ENCODE peak calls at places on chromosome 4, in ten cellular contexts. O is hepatocyte; S is substantia nigra; I is OCI-LY7; C is activated naive CD4-positive, alpha-beta T cell; H is activated T-cell treated with anti-CD3 and anti-CD28 coated beads for 1 hour; Q is lower leg skin; L is germinal center; B is A549; D is HEK293T. F is an unnamed sample.

GRCh38 chr4:76420901-76421581 is at the start of gene CCDC158:
- DNase-seq in D (no peak), I (no peak), H (no peak), B (peak), Q (no peak), L (no peak), O (no peak), C (no peak), S (no peak), F (no peak)

GRCh38 chr4:123673971-123674370 is 277.4 kb downstream of the SPRY1 start:
- DNase-seq in S (no peak), L (no peak), C (no peak), Q (no peak), D (no peak), I (no peak), O (no peak), B (no peak), H (no peak), F (no peak)

GRCh38 chr4:142595222-142595871 is 250.8 kb downstream of the INPP4B start:
- DNase-seq in Q (no peak), C (no peak), H (no peak), I (no peak), S (no peak), O (no peak), L (no peak), B (no peak), D (no peak), F (no peak)

GRCh38 chr4:88497859-88498409 is 25.6 kb downstream of the PYURF start:
- DNase-seq in L (no peak), C (no peak), O (no peak), I (no peak), H (no peak), S (no peak), B (no peak), D (no peak), Q (no peak), F (no peak)

GRCh38 chr4:74437866-74438265 is 7.1 kb upstream of the AREG start:
- DNase-seq in I (no peak), Q (no peak), S (no peak), L (no peak), D (no peak), O (no peak), H (no peak), C (no peak), B (no peak), F (no peak)

GRCh38 chr4:99945718-99946345 is 586 bp downstream of the DNAJB14 start:
- DNase-seq in S (peak), H (peak), I (peak), D (peak), C (peak), O (peak), B (no peak), L (peak), Q (no peak), F (no peak)

GRCh38 chr4:24988776-24989175 is 42.0 kb downstream of the LGI2 start:
- DNase-seq in L (no peak), O (peak), I (no peak), D (peak), C (no peak), S (no peak), B (peak), Q (no peak), H (no peak), F (no peak)

GRCh38 chr4:22667332-22667731 is 25.4 kb upstream of the GBA3 start:
- DNase-seq in D (no peak), C (no peak), H (no peak), S (no peak), I (no peak), B (no peak), L (no peak), Q (no peak), O (no peak), F (no peak)

GRCh38 chr4:11602606-11603355 is 174.1 kb upstream of the HS3ST1 start:
- DNase-seq in S (no peak), O (no peak), L (no peak), B (no peak), Q (no peak), H (no peak), I (no peak), C (no peak), D (no peak), F (no peak)

GRCh38 chr4:128329638-128330037 is 42.0 kb upstream of the PGRMC2 start:
- DNase-seq in Q (no peak), L (no peak), H (no peak), I (no peak), C (no peak), D (no peak), B (no peak), S (no peak), O (no peak), F (no peak)

GRCh38 chr4:60934896-60935295 is 265.2 kb upstream of the ADGRL3 start:
- DNase-seq in I (no peak), Q (no peak), D (no peak), O (peak), C (no peak), S (no peak), H (no peak), L (no peak), B (no peak), F (no peak)

GRCh38 chr4:25065451-25065850 is 34.7 kb upstream of the LGI2 start:
- DNase-seq in S (no peak), D (no peak), Q (no peak), C (no peak), I (no peak), B (no peak), L (no peak), H (no peak), O (no peak), F (no peak)

GRCh38 chr4:85776579-85776978 is 301.6 kb downstream of the ARHGAP24 start:
- DNase-seq in H (no peak), D (no peak), I (no peak), S (no peak), O (no peak), Q (no peak), B (no peak), C (no peak), L (no peak), F (no peak)

GRCh38 chr4:8830611-8831200 is 40.9 kb downstream of the HMX1 start:
- DNase-seq in Q (peak), B (no peak), C (no peak), H (no peak), I (no peak), O (no peak), L (no peak), S (no peak), D (no peak), F (no peak)

GRCh38 chr4:39699676-39700409 is 1.9 kb downstream of the UBE2K start:
- DNase-seq in I (peak), Q (no peak), D (no peak), S (no peak), O (no peak), H (no peak), L (no peak), B (peak), C (no peak), F (no peak)

GRCh38 chr4:20724915-20725314 is 24.7 kb downstream of the PACRGL start:
- DNase-seq in H (no peak), I (no peak), Q (no peak), C (no peak), B (no peak), S (no peak), O (no peak), L (no peak), D (no peak), F (no peak)

GRCh38 chr4:150250998-150251651 is 172.9 kb downstream of the DCLK2 start:
- DNase-seq in Q (no peak), L (peak), B (no peak), D (no peak), S (no peak), H (no peak), I (no peak), O (peak), C (no peak), F (no peak)

GRCh38 chr4:80264352-80264647 is 2.2 kb upstream of the FGF5 start:
- DNase-seq in S (no peak), C (no peak), O (no peak), D (no peak), L (no peak), H (no peak), B (no peak), Q (no peak), I (no peak), F (no peak)

GRCh38 chr4:167234388-167234881 is at the start of gene SPOCK3:
- DNase-seq in L (no peak), O (peak), S (peak), B (peak), C (no peak), D (peak), Q (no peak), I (no peak), H (no peak), F (no peak)

GRCh38 chr4:142463195-142463594 is 382.9 kb downstream of the INPP4B start:
- DNase-seq in Q (no peak), L (no peak), B (no peak), S (no peak), D (no peak), C (no peak), H (no peak), O (no peak), I (no peak), F (no peak)

GRCh38 chr4:123606946-123607542 is 210.4 kb downstream of the SPRY1 start:
- DNase-seq in Q (no peak), O (no peak), D (no peak), B (no peak), S (no peak), L (no peak), H (no peak), C (no peak), I (no peak), F (no peak)

GRCh38 chr4:12723849-12724447 is 760.2 kb downstream of the RAB28 start:
- DNase-seq in Q (no peak), S (no peak), H (no peak), O (peak), I (no peak), D (no peak), L (no peak), B (no peak), C (no peak), F (no peak)

GRCh38 chr4:85084371-85085170 is 118.1 kb upstream of the WDFY3 start:
- DNase-seq in D (peak), B (peak), I (peak), Q (no peak), O (peak), S (no peak), H (no peak), C (no peak), L (peak), F (no peak)

GRCh38 chr4:148980782-148981181 is 538.6 kb upstream of the NR3C2 start:
- DNase-seq in O (no peak), Q (no peak), L (no peak), B (no peak), S (no peak), D (no peak), I (no peak), H (no peak), C (no peak), F (no peak)

GRCh38 chr4:153499005-153499404 is 32.8 kb downstream of the TMEM131L start:
- DNase-seq in C (no peak), H (no peak), D (no peak), B (no peak), Q (no peak), L (no peak), S (no peak), I (no peak), O (no peak), F (no peak)